ENCODE peak calls at places on chromosomes 12 and 14, in eight cellular contexts. One of them, this sample, is unnamed.

GRCh38 chr12:48197967-48198618 is 5.0 kb downstream of the OR10AD1 start:
- DNase-seq in astrocyte of the spinal cord: peak; percentile 94
- DNase-seq in vagina: no peak
- DNase-seq in left lung: peak; percentile 99
- DNase-seq in GM10248: peak; percentile 96
- DNase-seq in brain microvascular endothelial cell: peak; percentile 92
- DNase-seq in left ventricle myocardium inferior: peak; percentile 99
- DNase-seq in H9: peak; percentile 100
- DNase-seq in this sample: peak; percentile 96

GRCh38 chr12:10501031-10501430 is 4.7 kb upstream of the EIF2S3B start:
- DNase-seq in astrocyte of the spinal cord: peak; percentile 39
- DNase-seq in vagina: no peak
- DNase-seq in left lung: no peak
- DNase-seq in GM10248: no peak
- DNase-seq in brain microvascular endothelial cell: no peak
- DNase-seq in left ventricle myocardium inferior: no peak
- DNase-seq in H9: no peak
- DNase-seq in this sample: no peak

GRCh38 chr12:89320735-89321134 is 31.6 kb downstream of the DUSP6 start:
- DNase-seq in astrocyte of the spinal cord: no peak
- DNase-seq in vagina: no peak
- DNase-seq in left lung: no peak
- DNase-seq in GM10248: no peak
- DNase-seq in brain microvascular endothelial cell: no peak
- DNase-seq in left ventricle myocardium inferior: no peak
- DNase-seq in H9: no peak
- DNase-seq in this sample: no peak

GRCh38 chr12:54840293-54840692 is 14.0 kb upstream of the MUCL1 start:
- DNase-seq in astrocyte of the spinal cord: no peak
- DNase-seq in vagina: no peak
- DNase-seq in left lung: no peak
- DNase-seq in GM10248: no peak
- DNase-seq in brain microvascular endothelial cell: no peak
- DNase-seq in left ventricle myocardium inferior: no peak
- DNase-seq in H9: no peak
- DNase-seq in this sample: no peak

GRCh38 chr12:109767991-109768900 is 54.6 kb downstream of the FAM222A start:
- DNase-seq in astrocyte of the spinal cord: no peak
- DNase-seq in vagina: peak; percentile 81
- DNase-seq in left lung: no peak
- DNase-seq in GM10248: no peak
- DNase-seq in brain microvascular endothelial cell: no peak
- DNase-seq in left ventricle myocardium inferior: no peak
- DNase-seq in H9: peak; percentile 30
- DNase-seq in this sample: no peak

GRCh38 chr12:29164477-29165163 is 15.5 kb downstream of the FAR2 start:
- DNase-seq in astrocyte of the spinal cord: peak; percentile 77
- DNase-seq in vagina: no peak
- DNase-seq in left lung: no peak
- DNase-seq in GM10248: peak; percentile 75
- DNase-seq in brain microvascular endothelial cell: peak; percentile 58
- DNase-seq in left ventricle myocardium inferior: no peak
- DNase-seq in H9: no peak
- DNase-seq in this sample: peak; percentile 67

GRCh38 chr14:64702493-64703392 is 1.5 kb upstream of the PLEKHG3 start:
- DNase-seq in astrocyte of the spinal cord: no peak
- DNase-seq in vagina: no peak
- DNase-seq in left lung: peak; percentile 86
- DNase-seq in GM10248: no peak
- DNase-seq in brain microvascular endothelial cell: no peak
- DNase-seq in left ventricle myocardium inferior: no peak
- DNase-seq in H9: peak; percentile 96
- DNase-seq in this sample: no peak

GRCh38 chr12:29782285-29782820 is 1.4 kb downstream of the TMTC1 start:
- DNase-seq in astrocyte of the spinal cord: peak; percentile 78
- DNase-seq in vagina: no peak
- DNase-seq in left lung: no peak
- DNase-seq in GM10248: peak; percentile 16
- DNase-seq in brain microvascular endothelial cell: peak; percentile 46
- DNase-seq in left ventricle myocardium inferior: no peak
- DNase-seq in H9: no peak
- DNase-seq in this sample: no peak

GRCh38 chr12:4031703-4032291 is 158.6 kb upstream of the PARP11 start:
- DNase-seq in astrocyte of the spinal cord: no peak
- DNase-seq in vagina: no peak
- DNase-seq in left lung: peak; percentile 76
- DNase-seq in GM10248: no peak
- DNase-seq in brain microvascular endothelial cell: peak; percentile 35
- DNase-seq in left ventricle myocardium inferior: peak; percentile 20
- DNase-seq in H9: peak; percentile 53
- DNase-seq in this sample: no peak

GRCh38 chr12:4190376-4191063 is 83.0 kb upstream of the CCND2 start:
- DNase-seq in astrocyte of the spinal cord: no peak
- DNase-seq in vagina: no peak
- DNase-seq in left lung: no peak
- DNase-seq in GM10248: no peak
- DNase-seq in brain microvascular endothelial cell: no peak
- DNase-seq in left ventricle myocardium inferior: no peak
- DNase-seq in H9: no peak
- DNase-seq in this sample: no peak

GRCh38 chr12:82326905-82327503 is 31.2 kb downstream of the CCDC59 start:
- DNase-seq in astrocyte of the spinal cord: peak; percentile 46
- DNase-seq in vagina: no peak
- DNase-seq in left lung: no peak
- DNase-seq in GM10248: peak; percentile 3
- DNase-seq in brain microvascular endothelial cell: no peak
- DNase-seq in left ventricle myocardium inferior: no peak
- DNase-seq in H9: no peak
- DNase-seq in this sample: peak; percentile 11

GRCh38 chr12:78155546-78155945 is 324.9 kb downstream of the NAV3 start:
- DNase-seq in astrocyte of the spinal cord: peak; percentile 9
- DNase-seq in vagina: no peak
- DNase-seq in left lung: no peak
- DNase-seq in GM10248: no peak
- DNase-seq in brain microvascular endothelial cell: no peak
- DNase-seq in left ventricle myocardium inferior: no peak
- DNase-seq in H9: no peak
- DNase-seq in this sample: no peak

GRCh38 chr14:41606249-41607118 is at the start of gene LRFN5:
- DNase-seq in astrocyte of the spinal cord: peak; percentile 54
- DNase-seq in vagina: no peak
- DNase-seq in left lung: peak; percentile 78
- DNase-seq in GM10248: no peak
- DNase-seq in brain microvascular endothelial cell: no peak
- DNase-seq in left ventricle myocardium inferior: peak; percentile 43
- DNase-seq in H9: peak; percentile 61
- DNase-seq in this sample: peak; percentile 41
- TF ChIP-seq CTCF in astrocyte of the spinal cord: no peak
- TF ChIP-seq CTCF in vagina: no peak
- TF ChIP-seq CTCF in left lung: no peak
- TF ChIP-seq CTCF in GM10248: no peak
- TF ChIP-seq CTCF in brain microvascular endothelial cell: no peak
- TF ChIP-seq CTCF in left ventricle myocardium inferior: no peak
- TF ChIP-seq CTCF in H9: no peak
- TF ChIP-seq CTCF in this sample: no peak

DNA sequence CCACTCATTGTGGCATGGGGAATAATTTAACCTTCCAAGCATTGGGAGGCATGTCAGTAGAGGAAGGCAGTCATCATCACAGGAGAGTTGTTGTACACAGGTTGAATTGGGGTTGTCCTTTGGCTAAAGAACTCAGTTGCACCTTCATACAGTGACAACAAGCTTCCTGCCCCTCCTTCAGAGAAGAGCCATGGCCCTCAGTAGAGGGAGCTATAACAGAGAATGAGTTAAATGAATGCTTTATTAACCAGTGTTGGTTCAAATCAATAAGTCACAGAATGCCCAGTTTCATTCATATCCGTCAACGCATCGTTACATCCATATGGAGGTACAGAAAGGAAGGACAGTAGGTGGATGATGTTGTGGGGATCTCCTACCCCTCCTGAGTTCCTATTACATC is 4.8 kb downstream of the IFNG-AS1 start:
- DNase-seq in astrocyte of the spinal cord: no peak
- DNase-seq in vagina: no peak
- DNase-seq in left lung: no peak
- DNase-seq in GM10248: no peak
- DNase-seq in brain microvascular endothelial cell: no peak
- DNase-seq in left ventricle myocardium inferior: no peak
- DNase-seq in H9: no peak
- DNase-seq in this sample: no peak
- TF ChIP-seq CTCF in astrocyte of the spinal cord: no peak
- TF ChIP-seq CTCF in vagina: no peak
- TF ChIP-seq CTCF in left lung: no peak
- TF ChIP-seq CTCF in GM10248: no peak
- TF ChIP-seq CTCF in brain microvascular endothelial cell: no peak
- TF ChIP-seq CTCF in left ventricle myocardium inferior: no peak
- TF ChIP-seq CTCF in H9: peak; percentile 46
- TF ChIP-seq CTCF in this sample: no peak

GRCh38 chr12:103036581-103037214 is 79.2 kb downstream of the ASCL1 start:
- DNase-seq in astrocyte of the spinal cord: no peak
- DNase-seq in vagina: no peak
- DNase-seq in left lung: no peak
- DNase-seq in GM10248: peak; percentile 21
- DNase-seq in brain microvascular endothelial cell: no peak
- DNase-seq in left ventricle myocardium inferior: no peak
- DNase-seq in H9: no peak
- DNase-seq in this sample: peak; percentile 22
- TF ChIP-seq CTCF in astrocyte of the spinal cord: no peak
- TF ChIP-seq CTCF in vagina: no peak
- TF ChIP-seq CTCF in left lung: no peak
- TF ChIP-seq CTCF in GM10248: no peak
- TF ChIP-seq CTCF in brain microvascular endothelial cell: no peak
- TF ChIP-seq CTCF in left ventricle myocardium inferior: no peak
- TF ChIP-seq CTCF in H9: no peak
- TF ChIP-seq CTCF in this sample: no peak

DNA sequence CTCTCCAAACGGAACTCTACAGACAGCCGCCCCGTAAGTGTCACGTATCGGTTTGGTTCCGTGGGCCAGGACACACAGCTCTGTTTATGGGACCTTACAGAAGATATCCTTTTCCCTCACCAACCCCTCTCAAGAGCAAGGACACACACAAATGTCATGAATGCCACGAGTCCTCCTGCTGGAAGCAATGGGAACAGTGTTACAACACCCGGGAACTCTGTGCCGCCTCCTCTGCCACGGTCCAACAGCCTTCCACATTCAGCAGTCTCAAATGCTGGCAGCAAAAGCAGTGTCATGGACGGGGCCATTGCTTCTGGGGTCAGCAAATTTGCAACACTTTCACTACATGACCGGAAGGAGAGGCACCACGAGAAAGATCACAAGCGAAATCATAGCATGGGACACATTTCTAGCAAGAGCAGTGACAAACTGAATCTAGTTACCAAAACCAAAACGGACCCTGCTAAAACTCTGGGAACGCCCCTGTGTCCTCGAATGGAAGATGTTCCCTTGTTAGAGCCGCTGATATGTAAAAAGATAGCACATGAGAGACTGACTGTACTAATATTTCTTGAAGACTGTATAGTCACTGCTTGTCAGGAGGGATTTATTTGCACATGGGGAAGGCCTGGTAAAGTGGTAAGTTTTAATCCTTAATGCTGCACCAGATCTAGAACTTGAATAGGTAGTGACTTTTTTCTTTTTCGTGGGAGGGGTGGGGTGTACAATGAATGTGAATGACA is 69.7 kb downstream of the WDR20 start:
- DNase-seq in astrocyte of the spinal cord: no peak
- DNase-seq in vagina: no peak
- DNase-seq in left lung: no peak
- DNase-seq in GM10248: no peak
- DNase-seq in brain microvascular endothelial cell: no peak
- DNase-seq in left ventricle myocardium inferior: no peak
- DNase-seq in H9: no peak
- DNase-seq in this sample: no peak
- TF ChIP-seq CTCF in astrocyte of the spinal cord: peak; percentile 37
- TF ChIP-seq CTCF in vagina: no peak
- TF ChIP-seq CTCF in left lung: no peak
- TF ChIP-seq CTCF in GM10248: no peak
- TF ChIP-seq CTCF in brain microvascular endothelial cell: peak; percentile 65
- TF ChIP-seq CTCF in left ventricle myocardium inferior: peak; percentile 55
- TF ChIP-seq CTCF in H9: peak; percentile 46
- TF ChIP-seq CTCF in this sample: no peak

GRCh38 chr12:70733385-70733784 is 96.2 kb upstream of the PTPRB start:
- DNase-seq in astrocyte of the spinal cord: peak; percentile 73
- DNase-seq in vagina: no peak
- DNase-seq in left lung: no peak
- DNase-seq in GM10248: peak; percentile 56
- DNase-seq in brain microvascular endothelial cell: peak; percentile 64
- DNase-seq in left ventricle myocardium inferior: no peak
- DNase-seq in H9: no peak
- DNase-seq in this sample: peak; percentile 59
- TF ChIP-seq CTCF in astrocyte of the spinal cord: peak; percentile 76
- TF ChIP-seq CTCF in vagina: peak; percentile 49
- TF ChIP-seq CTCF in left lung: peak; percentile 62
- TF ChIP-seq CTCF in GM10248: peak; percentile 59
- TF ChIP-seq CTCF in brain microvascular endothelial cell: peak; percentile 73
- TF ChIP-seq CTCF in left ventricle myocardium inferior: peak; percentile 78
- TF ChIP-seq CTCF in H9: peak; percentile 82
- TF ChIP-seq CTCF in this sample: peak; percentile 41

This sample was measured in GM13976.